ENCODE peak calls at places on chromosomes 5 and 9, in six cellular contexts. One of them, this sample, is unnamed.

GRCh38 chr5:88045146-88045545 is 223.5 kb downstream of the TMEM161B start:
- DNase-seq in HCT116: no peak
- DNase-seq in K562: no peak
- DNase-seq in GM23338: no peak
- DNase-seq in A549: no peak
- DNase-seq in HL-60: no peak
- DNase-seq in this sample: no peak

GRCh38 chr9:119963258-119963797 is 594.1 kb upstream of the BRINP1 start:
- DNase-seq in HCT116: peak
- DNase-seq in K562: no peak
- DNase-seq in GM23338: peak
- DNase-seq in A549: peak
- DNase-seq in HL-60: no peak
- DNase-seq in this sample: no peak

GRCh38 chr9:123234853-123235252 is 33.5 kb downstream of the STRBP start:
- DNase-seq in HCT116: no peak
- DNase-seq in K562: no peak
- DNase-seq in GM23338: no peak
- DNase-seq in A549: no peak
- DNase-seq in HL-60: no peak
- DNase-seq in this sample: no peak

GRCh38 chr5:2147504-2148311 is 265.0 kb upstream of the IRX4 start:
- DNase-seq in HCT116: no peak
- DNase-seq in K562: no peak
- DNase-seq in GM23338: peak
- DNase-seq in A549: no peak
- DNase-seq in HL-60: no peak
- DNase-seq in this sample: no peak

GRCh38 chr9:83935276-83935890 is 14.2 kb upstream of the KIF27 start:
- DNase-seq in HCT116: no peak
- DNase-seq in K562: no peak
- DNase-seq in GM23338: peak
- DNase-seq in A549: no peak
- DNase-seq in HL-60: no peak
- DNase-seq in this sample: no peak

GRCh38 chr9:137168575-137168906 is 1.3 kb downstream of the LRRC26 start:
- DNase-seq in HCT116: no peak
- DNase-seq in K562: peak
- DNase-seq in GM23338: peak
- DNase-seq in A549: no peak
- DNase-seq in HL-60: peak
- DNase-seq in this sample: no peak

GRCh38 chr9:84996049-84996448 is 326.5 kb downstream of the NTRK2 start:
- DNase-seq in HCT116: no peak
- DNase-seq in K562: no peak
- DNase-seq in GM23338: no peak
- DNase-seq in A549: no peak
- DNase-seq in HL-60: no peak
- DNase-seq in this sample: no peak

GRCh38 chr5:92050970-92051369 is 667.9 kb upstream of the ARRDC3 start:
- DNase-seq in HCT116: no peak
- DNase-seq in K562: no peak
- DNase-seq in GM23338: peak
- DNase-seq in A549: no peak
- DNase-seq in HL-60: no peak
- DNase-seq in this sample: no peak

GRCh38 chr5:33297760-33298216 is 143.0 kb upstream of the TARS1 start:
- DNase-seq in HCT116: no peak
- DNase-seq in K562: peak
- DNase-seq in GM23338: peak
- DNase-seq in A549: no peak
- DNase-seq in HL-60: no peak
- DNase-seq in this sample: no peak

GRCh38 chr5:119279093-119279492 is 76.7 kb upstream of the TNFAIP8 start:
- DNase-seq in HCT116: no peak
- DNase-seq in K562: no peak
- DNase-seq in GM23338: no peak
- DNase-seq in A549: no peak
- DNase-seq in HL-60: no peak
- DNase-seq in this sample: no peak

GRCh38 chr5:119282628-119283027 is 73.2 kb upstream of the TNFAIP8 start:
- DNase-seq in HCT116: no peak
- DNase-seq in K562: no peak
- DNase-seq in GM23338: no peak
- DNase-seq in A549: no peak
- DNase-seq in HL-60: no peak
- DNase-seq in this sample: no peak

GRCh38 chr5:119284031-119284430 is 71.8 kb upstream of the TNFAIP8 start:
- DNase-seq in HCT116: no peak
- DNase-seq in K562: no peak
- DNase-seq in GM23338: no peak
- DNase-seq in A549: no peak
- DNase-seq in HL-60: peak
- DNase-seq in this sample: no peak

GRCh38 chr5:119276976-119277375 is 78.8 kb upstream of the TNFAIP8 start:
- DNase-seq in HCT116: no peak
- DNase-seq in K562: no peak
- DNase-seq in GM23338: no peak
- DNase-seq in A549: no peak
- DNase-seq in HL-60: no peak
- DNase-seq in this sample: no peak

DNA sequence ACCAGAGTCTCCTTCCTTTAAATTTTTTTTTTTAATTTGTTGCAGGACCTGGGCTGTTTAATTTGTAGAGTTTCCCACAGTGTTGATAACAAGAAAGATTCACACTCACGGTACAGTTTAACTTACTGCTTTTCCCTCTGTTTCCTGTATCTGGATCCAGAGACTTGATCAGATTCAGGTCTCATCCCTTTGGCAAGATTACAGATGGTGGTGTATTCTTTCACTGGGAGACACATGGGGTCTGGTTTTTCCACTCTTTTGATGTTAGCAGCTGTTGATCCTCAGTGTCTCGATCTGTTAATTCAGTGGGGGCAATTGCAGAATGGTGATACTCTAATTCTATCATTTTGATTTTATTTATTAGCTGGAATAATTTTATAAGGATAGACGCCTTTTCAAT is 75.4 kb upstream of the TNFAIP8 start:
- DNase-seq in HCT116: no peak
- DNase-seq in K562: no peak
- DNase-seq in GM23338: no peak
- DNase-seq in A549: no peak
- DNase-seq in HL-60: no peak
- DNase-seq in this sample: no peak
- TF ChIP-seq REST in HCT116: no peak
- TF ChIP-seq REST in K562: no peak
- TF ChIP-seq REST in GM23338: no peak
- TF ChIP-seq REST in A549: no peak
- TF ChIP-seq REST in HL-60: no peak
- TF ChIP-seq REST in this sample: no peak

DNA sequence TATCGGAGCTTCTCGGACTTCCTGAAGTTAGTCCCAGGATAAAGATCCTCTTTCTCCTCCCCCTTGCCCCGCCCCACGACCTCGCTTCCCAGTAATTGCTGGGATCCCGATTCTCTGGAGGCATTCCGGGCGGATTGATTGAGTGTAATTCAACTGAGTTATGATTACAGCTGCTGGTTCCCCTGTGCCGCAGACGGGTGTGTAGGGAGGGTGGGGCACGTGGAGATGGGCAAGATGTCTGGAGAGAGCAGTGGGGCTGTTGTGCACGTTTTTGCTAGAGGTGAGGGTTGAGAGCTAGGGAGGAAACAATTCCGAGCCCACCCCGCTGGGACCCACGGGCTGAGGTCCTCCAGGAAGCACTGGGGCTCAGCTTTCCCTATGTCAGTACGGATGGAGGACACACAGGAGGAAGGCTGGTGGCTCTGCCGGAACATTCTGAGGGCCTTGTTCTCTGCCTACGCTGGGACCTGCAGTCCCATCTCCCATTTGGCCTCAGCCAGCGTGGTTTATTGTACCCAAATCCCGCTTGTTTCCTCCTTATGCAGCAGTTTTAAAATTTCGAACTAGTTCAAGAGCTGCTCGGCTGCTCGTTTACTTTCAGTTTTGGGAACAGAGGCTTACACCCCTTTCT is 2.4 kb upstream of the DMRT2 start:
- DNase-seq in HCT116: no peak
- DNase-seq in K562: no peak
- DNase-seq in GM23338: peak
- DNase-seq in A549: no peak
- DNase-seq in HL-60: no peak
- DNase-seq in this sample: no peak
- H3K4me3 ChIP-seq in HCT116: no peak
- H3K4me3 ChIP-seq in K562: no peak
- H3K4me3 ChIP-seq in GM23338: peak
- H3K4me3 ChIP-seq in A549: no peak
- H3K4me3 ChIP-seq in HL-60: peak
- H3K4me3 ChIP-seq in this sample: peak

GRCh38 chr9:16196206-16196605 is 643.4 kb downstream of the CCDC171 start:
- DNase-seq in HCT116: no peak
- DNase-seq in K562: no peak
- DNase-seq in GM23338: no peak
- DNase-seq in A549: no peak
- DNase-seq in HL-60: no peak
- DNase-seq in this sample: no peak

GRCh38 chr9:16197578-16198370 is 644.9 kb downstream of the CCDC171 start:
- DNase-seq in HCT116: no peak
- DNase-seq in K562: no peak
- DNase-seq in GM23338: no peak
- DNase-seq in A549: no peak
- DNase-seq in HL-60: no peak
- DNase-seq in this sample: no peak

GRCh38 chr9:16191691-16192402 is 639.0 kb downstream of the CCDC171 start:
- DNase-seq in HCT116: peak
- DNase-seq in K562: peak
- DNase-seq in GM23338: peak
- DNase-seq in A549: peak
- DNase-seq in HL-60: peak
- DNase-seq in this sample: peak

GRCh38 chr9:16191237-16191636 is 638.4 kb downstream of the CCDC171 start:
- DNase-seq in HCT116: no peak
- DNase-seq in K562: no peak
- DNase-seq in GM23338: no peak
- DNase-seq in A549: no peak
- DNase-seq in HL-60: no peak
- DNase-seq in this sample: no peak

GRCh38 chr9:16192403-16193017 is 639.7 kb downstream of the CCDC171 start:
- DNase-seq in HCT116: no peak
- DNase-seq in K562: no peak
- DNase-seq in GM23338: no peak
- DNase-seq in A549: no peak
- DNase-seq in HL-60: no peak
- DNase-seq in this sample: no peak
- TF ChIP-seq REST in HCT116: no peak
- TF ChIP-seq REST in K562: no peak
- TF ChIP-seq REST in GM23338: no peak
- TF ChIP-seq REST in A549: no peak
- TF ChIP-seq REST in HL-60: no peak
- TF ChIP-seq REST in this sample: no peak

DNA sequence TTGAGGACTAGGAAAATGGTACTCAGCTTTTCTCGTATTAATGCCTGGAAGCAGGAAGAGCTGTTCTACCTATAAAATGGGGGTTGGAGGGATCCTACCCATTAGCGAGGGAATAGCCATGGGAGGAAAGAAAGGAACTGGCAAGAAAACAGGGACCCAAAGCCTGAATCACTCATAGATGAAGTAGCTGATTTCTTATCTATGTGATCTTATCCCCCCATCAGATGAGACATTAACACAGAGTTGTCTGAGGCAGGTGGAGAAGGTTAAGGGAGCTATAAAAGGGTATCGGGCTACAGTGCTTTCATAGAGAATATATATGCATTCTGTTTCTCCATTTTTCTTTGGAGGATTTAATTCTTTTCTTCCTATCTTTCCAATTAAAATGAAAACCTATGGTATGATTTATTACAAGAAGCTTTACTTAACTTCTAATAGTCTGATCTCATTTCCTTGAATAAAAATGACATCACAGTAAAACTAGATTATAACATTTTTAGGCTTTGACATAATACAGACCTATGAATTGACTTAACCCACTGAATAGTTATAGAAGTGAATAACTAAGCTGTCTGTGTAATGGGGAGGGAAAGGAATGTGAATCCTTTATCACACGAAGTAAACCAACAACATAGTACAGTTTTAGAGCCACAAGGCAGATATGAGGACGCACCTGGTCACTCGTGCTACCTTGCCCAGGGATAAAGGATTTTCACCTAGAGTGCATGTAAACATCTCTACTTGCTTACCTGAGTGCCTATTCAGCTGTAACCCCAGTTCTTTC is 39.0 kb downstream of the IQGAP2 start:
- DNase-seq in HCT116: no peak
- DNase-seq in K562: no peak
- DNase-seq in GM23338: no peak
- DNase-seq in A549: no peak
- DNase-seq in HL-60: no peak
- DNase-seq in this sample: no peak
- H3K4me3 ChIP-seq in HCT116: no peak
- H3K4me3 ChIP-seq in K562: no peak
- H3K4me3 ChIP-seq in GM23338: no peak
- H3K4me3 ChIP-seq in A549: no peak
- H3K4me3 ChIP-seq in HL-60: no peak
- H3K4me3 ChIP-seq in this sample: no peak

GRCh38 chr5:180910735-180911134 is 11.8 kb downstream of the BTNL8 start:
- DNase-seq in HCT116: no peak
- DNase-seq in K562: peak
- DNase-seq in GM23338: no peak
- DNase-seq in A549: no peak
- DNase-seq in HL-60: no peak
- DNase-seq in this sample: no peak
- TF ChIP-seq REST in HCT116: no peak
- TF ChIP-seq REST in K562: no peak
- TF ChIP-seq REST in GM23338: no peak
- TF ChIP-seq REST in A549: no peak
- TF ChIP-seq REST in HL-60: no peak
- TF ChIP-seq REST in this sample: no peak

GRCh38 chr9:86945868-86946711 is 1.2 kb downstream of the GAS1 start:
- DNase-seq in HCT116: no peak
- DNase-seq in K562: no peak
- DNase-seq in GM23338: peak
- DNase-seq in A549: peak
- DNase-seq in HL-60: peak
- DNase-seq in this sample: no peak
- H3K4me3 ChIP-seq in HCT116: peak
- H3K4me3 ChIP-seq in K562: no peak
- H3K4me3 ChIP-seq in GM23338: peak
- H3K4me3 ChIP-seq in A549: peak
- H3K4me3 ChIP-seq in HL-60: peak
- H3K4me3 ChIP-seq in this sample: peak

This sample was measured in Panc1.